ENCODE peak calls at places on chromosomes 16 and 17, in five cellular contexts. N, R, V, A and I are unnamed samples.

GRCh38 chr16:72877374-72878028 is 170.4 kb downstream of the ZFHX3 start:
- DNase-seq in N (no peak), R (no peak), V (no peak), A (no peak), I (no peak)

GRCh38 chr16:50025544-50025931 is 513 bp downstream of the CNEP1R1 start:
- DNase-seq in N (peak; percentile 5), R (no peak), V (peak; percentile 40), A (no peak), I (peak; percentile 42)

GRCh38 chr17:10737168-10737622 is 7.4 kb upstream of the TMEM220 start:
- DNase-seq in N (peak; percentile 88), R (peak; percentile 26), V (peak; percentile 30), A (no peak), I (peak; percentile 46)

GRCh38 chr16:85888405-85889331 is 10.3 kb upstream of the IRF8 start:
- DNase-seq in N (no peak), R (no peak), V (no peak), A (no peak), I (no peak)

GRCh38 chr16:50196736-50197135 is 43.6 kb downstream of the TENT4B start:
- DNase-seq in N (no peak), R (no peak), V (peak; percentile 49), A (no peak), I (no peak)

GRCh38 chr17:72111374-72111773 is 9.4 kb upstream of the SOX9 start:
- DNase-seq in N (no peak), R (no peak), V (no peak), A (no peak), I (no peak)

GRCh38 chr16:11530171-11530940 is 56.4 kb downstream of the LITAF start:
- DNase-seq in N (no peak), R (no peak), V (no peak), A (no peak), I (no peak)

GRCh38 chr17:30271102-30271501 is 20.6 kb downstream of the BLMH start:
- DNase-seq in N (no peak), R (no peak), V (no peak), A (no peak), I (no peak)

GRCh38 chr17:8162232-8162996 is at the start of gene VAMP2:
- DNase-seq in N (peak; percentile 78), R (peak; percentile 72), V (peak; percentile 89), A (no peak), I (peak; percentile 88)

GRCh38 chr17:6392609-6393367 is 42.1 kb downstream of the AIPL1 start:
- DNase-seq in N (peak; percentile 4), R (no peak), V (no peak), A (no peak), I (no peak)

GRCh38 chr17:49986396-49987289 is 8.4 kb downstream of the DLX3 start:
- DNase-seq in N (no peak), R (no peak), V (no peak), A (no peak), I (no peak)

GRCh38 chr17:76492989-76493501 is 8.2 kb downstream of the RHBDF2 start:
- DNase-seq in N (peak; percentile 82), R (no peak), V (peak; percentile 37), A (peak; percentile 69), I (no peak)

GRCh38 chr16:22886908-22887307 is 72.9 kb downstream of the HS3ST2 start:
- DNase-seq in N (no peak), R (no peak), V (no peak), A (no peak), I (no peak)

GRCh38 chr17:58052951-58053715 is 30.1 kb upstream of the DYNLL2 start:
- DNase-seq in N (no peak), R (no peak), V (no peak), A (no peak), I (no peak)

GRCh38 chr16:86393907-86394626 is 116.3 kb upstream of the FOXF1 start:
- DNase-seq in N (no peak), R (no peak), V (no peak), A (no peak), I (no peak)

GRCh38 chr17:81579821-81580321 is 27.7 kb upstream of the FAAP100 start:
- DNase-seq in N (no peak), R (no peak), V (no peak), A (no peak), I (no peak)

GRCh38 chr17:48023408-48024148 is 14.0 kb downstream of the COPZ2 start:
- DNase-seq in N (peak; percentile 92), R (peak; percentile 72), V (peak; percentile 48), A (peak; percentile 56), I (peak; percentile 45)

GRCh38 chr17:49461580-49461979 is 33.5 kb upstream of the NGFR start:
- DNase-seq in N (no peak), R (no peak), V (no peak), A (no peak), I (no peak)

GRCh38 chr16:26012376-26012775 is 320.6 kb downstream of the HS3ST4 start:
- DNase-seq in N (no peak), R (no peak), V (no peak), A (no peak), I (no peak)

GRCh38 chr16:50901062-50901461 is 159.2 kb downstream of the CYLD start:
- DNase-seq in N (no peak), R (no peak), V (no peak), A (no peak), I (no peak)

GRCh38 chr16:83199012-83199411 is 572.2 kb downstream of the CDH13 start:
- DNase-seq in N (no peak), R (no peak), V (no peak), A (no peak), I (no peak)

GRCh38 chr17:75872434-75873351 is 5.7 kb downstream of the TRIM47 start:
- DNase-seq in N (peak; percentile 69), R (peak; percentile 67), V (peak; percentile 71), A (peak; percentile 69), I (peak; percentile 74)

GRCh38 chr16:60645541-60645940 is 1390.7 kb downstream of the CDH8 start:
- DNase-seq in N (no peak), R (no peak), V (no peak), A (no peak), I (no peak)

GRCh38 chr16:60636117-60636516 is 1400.1 kb downstream of the CDH8 start:
- DNase-seq in N (no peak), R (no peak), V (no peak), A (no peak), I (no peak)

GRCh38 chr16:60642956-60643355 is 1393.3 kb downstream of the CDH8 start:
- DNase-seq in N (no peak), R (no peak), V (no peak), A (no peak), I (no peak)

GRCh38 chr16:60640038-60640437 is 1396.2 kb downstream of the CDH8 start:
- DNase-seq in N (no peak), R (no peak), V (no peak), A (no peak), I (no peak)

DNA sequence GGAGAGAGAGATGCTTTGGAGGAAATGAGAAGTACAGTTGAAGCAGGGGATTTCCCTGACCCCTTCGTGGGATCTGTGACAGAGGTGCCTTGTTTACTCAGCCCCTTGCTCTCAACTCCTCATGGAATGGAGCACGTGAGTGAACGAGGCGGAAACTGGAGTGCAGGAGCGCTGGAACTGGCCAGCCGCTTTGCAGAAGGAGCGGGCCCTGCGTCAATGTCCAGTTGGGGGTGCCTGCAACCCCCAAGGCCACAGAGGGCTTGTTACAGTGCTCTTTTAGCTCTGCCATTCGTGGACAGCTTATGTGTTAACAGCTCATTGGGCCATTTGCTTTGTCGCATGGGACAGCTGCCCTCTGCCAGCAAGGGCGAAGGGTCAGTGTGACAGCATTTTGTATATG is 1395.2 kb downstream of the CDH8 start:
- DNase-seq in N (no peak), R (no peak), V (no peak), A (no peak), I (no peak)
- H3K9me3 ChIP-seq in N (no peaks in the 10 kb centered on the region), R (no peaks in the 10 kb centered on the region), V (no peaks in the 10 kb centered on the region), A (no peaks in the 10 kb centered on the region), I (no peaks in the 10 kb centered on the region)

GRCh38 chr16:930511-930910 is 40.3 kb downstream of the LMF1 start:
- DNase-seq in N (no peak), R (no peak), V (no peak), A (no peak), I (no peak)

GRCh38 chr16:928526-928925 is 42.3 kb downstream of the LMF1 start:
- DNase-seq in N (no peak), R (no peak), V (no peak), A (no peak), I (no peak)

GRCh38 chr16:930076-930475 is 40.7 kb downstream of the LMF1 start:
- DNase-seq in N (no peak), R (no peak), V (no peak), A (no peak), I (no peak)

GRCh38 chr16:929227-929669 is 41.5 kb downstream of the LMF1 start:
- DNase-seq in N (no peak), R (no peak), V (no peak), A (no peak), I (no peak)

DNA sequence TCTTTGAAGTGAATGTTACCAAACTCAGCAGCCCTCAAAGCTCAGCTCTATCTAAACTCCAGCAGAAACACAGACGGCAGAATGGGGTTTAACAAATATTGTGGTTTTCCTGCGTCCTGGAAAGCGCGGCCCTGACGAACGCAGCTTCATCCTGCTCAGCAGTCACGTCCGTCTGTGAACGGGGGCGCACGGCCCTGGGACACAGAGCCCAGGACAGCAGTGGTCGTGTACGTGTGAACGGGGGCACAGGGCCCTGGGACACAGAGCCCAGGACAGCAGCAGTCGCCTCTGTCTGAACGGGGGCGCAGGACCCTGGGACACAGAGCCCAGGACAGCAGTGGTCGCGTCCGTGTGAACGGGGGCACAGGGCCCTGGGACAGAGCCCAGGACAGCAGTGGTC is 41.1 kb downstream of the LMF1 start:
- DNase-seq in N (no peak), R (no peak), V (no peak), A (no peak), I (no peak)
- H3K4me1 ChIP-seq in N (no peaks in the 10 kb centered on the region), R (no peaks in the 10 kb centered on the region), V (no peaks in the 10 kb centered on the region), A (no peaks in the 10 kb centered on the region), I (no peaks in the 10 kb centered on the region)

GRCh38 chr16:35185366-35186044 is 1726.1 kb downstream of the TP53TG3F start:
- DNase-seq in N (no peak), R (no peak), V (no peak), A (no peak), I (no peak)
- H3K9me3 ChIP-seq in N (no peaks in the 10 kb centered on the region), R (peaks cover 41% of the 10 kb centered on the region), V (no peaks in the 10 kb centered on the region), A (no peaks in the 10 kb centered on the region), I (peaks cover 49% of the 10 kb centered on the region)

GRCh38 chr16:81618661-81619060 is 160.4 kb upstream of the PLCG2 start:
- DNase-seq in N (peak; percentile 66), R (no peak), V (no peak), A (no peak), I (no peak)

GRCh38 chr16:81620029-81620428 is 159.1 kb upstream of the PLCG2 start:
- DNase-seq in N (no peak), R (no peak), V (no peak), A (no peak), I (no peak)

GRCh38 chr16:81620796-81621195 is 158.3 kb upstream of the PLCG2 start:
- DNase-seq in N (peak; percentile 29), R (no peak), V (no peak), A (no peak), I (no peak)

GRCh38 chr16:81623365-81624102 is 155.6 kb upstream of the PLCG2 start:
- DNase-seq in N (peak; percentile 46), R (no peak), V (peak; percentile 61), A (no peak), I (peak; percentile 25)

DNA sequence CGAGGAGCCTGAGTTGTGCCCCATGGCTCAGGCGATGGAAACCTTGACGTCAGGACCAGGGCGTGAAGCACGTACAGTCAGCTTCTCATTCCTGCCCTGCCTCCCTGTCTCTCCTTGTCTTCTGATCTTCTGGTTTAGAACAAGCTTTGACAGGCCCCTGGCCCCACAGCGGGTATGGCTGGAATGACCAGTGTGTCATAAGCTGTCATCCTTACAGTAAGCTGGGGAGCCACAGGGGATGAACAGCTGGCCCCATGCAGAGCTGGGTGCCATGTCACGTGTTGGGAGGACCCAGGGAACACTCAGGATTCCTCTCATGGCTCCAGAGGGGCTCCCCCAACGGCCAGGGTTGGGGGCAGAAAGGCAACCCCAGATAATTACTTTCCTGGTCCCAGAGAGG is 157.6 kb upstream of the PLCG2 start:
- DNase-seq in N (no peak), R (no peak), V (no peak), A (no peak), I (no peak)
- H3K4me1 ChIP-seq in N (peaks cover 20% of the 10 kb centered on the region), R (no peaks in the 10 kb centered on the region), V (peaks cover 18% of the 10 kb centered on the region), A (peaks cover 2% of the 10 kb centered on the region), I (peaks cover 11% of the 10 kb centered on the region)